ENCODE peak calls at places on chromosomes 7 and 10, in seven cellular contexts. One of them, this sample, is unnamed.

GRCh38 chr10:29841724-29842649 is 207.2 kb upstream of the SVIL start:
- DNase-seq in spleen: no peak
- DNase-seq in ascending aorta: peak
- DNase-seq in GM12878: no peak
- DNase-seq in ovary: peak
- DNase-seq in psoas muscle: peak
- DNase-seq in uterus: peak
- DNase-seq in this sample: peak

GRCh38 chr10:46002916-46003693 is 27.3 kb downstream of the NCOA4 start:
- DNase-seq in spleen: no peak
- DNase-seq in ovary: no peak
- DNase-seq in GM12878: no peak
- DNase-seq in uterus: no peak
- DNase-seq in psoas muscle: no peak
- DNase-seq in ascending aorta: no peak
- DNase-seq in this sample: no peak

GRCh38 chr10:94859086-94859485 is 79.4 kb upstream of the CYP2C9 start:
- DNase-seq in uterus: no peak
- DNase-seq in ovary: no peak
- DNase-seq in psoas muscle: no peak
- DNase-seq in GM12878: no peak
- DNase-seq in spleen: no peak
- DNase-seq in ascending aorta: no peak
- DNase-seq in this sample: no peak

GRCh38 chr10:48634198-48634983 is 29.5 kb upstream of the ARHGAP22 start:
- DNase-seq in GM12878: peak
- DNase-seq in psoas muscle: peak
- DNase-seq in ovary: no peak
- DNase-seq in uterus: no peak
- DNase-seq in ascending aorta: peak
- DNase-seq in spleen: peak
- DNase-seq in this sample: peak

GRCh38 chr7:67423058-67423457 is 426.4 kb downstream of the TYW1 start:
- DNase-seq in ascending aorta: no peak
- DNase-seq in uterus: no peak
- DNase-seq in GM12878: no peak
- DNase-seq in spleen: peak
- DNase-seq in psoas muscle: no peak
- DNase-seq in ovary: no peak
- DNase-seq in this sample: no peak

GRCh38 chr10:64209574-64209973 is 688.4 kb downstream of the REEP3 start:
- DNase-seq in uterus: no peak
- DNase-seq in GM12878: no peak
- DNase-seq in psoas muscle: no peak
- DNase-seq in spleen: no peak
- DNase-seq in ovary: no peak
- DNase-seq in ascending aorta: no peak
- DNase-seq in this sample: peak

GRCh38 chr7:33061282-33061928 is 1.2 kb downstream of the NT5C3A start:
- DNase-seq in ovary: no peak
- DNase-seq in spleen: no peak
- DNase-seq in uterus: no peak
- DNase-seq in ascending aorta: no peak
- DNase-seq in GM12878: no peak
- DNase-seq in psoas muscle: no peak
- DNase-seq in this sample: no peak

GRCh38 chr10:13219685-13220670 is 14.2 kb downstream of the UCMA start:
- DNase-seq in GM12878: peak
- DNase-seq in ascending aorta: peak
- DNase-seq in uterus: no peak
- DNase-seq in spleen: no peak
- DNase-seq in ovary: no peak
- DNase-seq in psoas muscle: peak
- DNase-seq in this sample: no peak

GRCh38 chr10:11810313-11810766 is 12.8 kb upstream of the PROSER2 start:
- DNase-seq in ascending aorta: no peak
- DNase-seq in psoas muscle: no peak
- DNase-seq in spleen: no peak
- DNase-seq in GM12878: no peak
- DNase-seq in ovary: no peak
- DNase-seq in uterus: no peak
- DNase-seq in this sample: no peak

GRCh38 chr10:110410329-110411046 is 87.2 kb upstream of the DUSP5 start:
- DNase-seq in spleen: no peak
- DNase-seq in uterus: peak
- DNase-seq in ovary: peak
- DNase-seq in GM12878: no peak
- DNase-seq in ascending aorta: peak
- DNase-seq in psoas muscle: no peak
- DNase-seq in this sample: peak

GRCh38 chr10:31602541-31603244 is 283.7 kb downstream of the ZEB1 start:
- DNase-seq in ovary: peak
- DNase-seq in ascending aorta: peak
- DNase-seq in uterus: peak
- DNase-seq in spleen: peak
- DNase-seq in GM12878: no peak
- DNase-seq in psoas muscle: peak
- DNase-seq in this sample: peak

GRCh38 chr10:43137701-43137970 is 609 bp upstream of the CSGALNACT2 start:
- DNase-seq in ovary: peak
- DNase-seq in psoas muscle: peak
- DNase-seq in spleen: peak
- DNase-seq in GM12878: no peak
- DNase-seq in uterus: peak
- DNase-seq in ascending aorta: no peak
- DNase-seq in this sample: no peak

GRCh38 chr7:106285801-106286492 is 1.2 kb upstream of the NAMPT start:
- DNase-seq in ovary: no peak
- DNase-seq in uterus: peak
- DNase-seq in psoas muscle: no peak
- DNase-seq in GM12878: peak
- DNase-seq in ascending aorta: no peak
- DNase-seq in spleen: no peak
- DNase-seq in this sample: no peak

GRCh38 chr7:1156782-1157535 is 3.0 kb downstream of the ZFAND2A start:
- DNase-seq in ovary: no peak
- DNase-seq in ascending aorta: no peak
- DNase-seq in spleen: no peak
- DNase-seq in psoas muscle: peak
- DNase-seq in uterus: no peak
- DNase-seq in GM12878: no peak
- DNase-seq in this sample: no peak

GRCh38 chr7:44184221-44184873 is 4.9 kb downstream of the GCK start:
- DNase-seq in ascending aorta: peak
- DNase-seq in spleen: no peak
- DNase-seq in uterus: no peak
- DNase-seq in ovary: no peak
- DNase-seq in GM12878: no peak
- DNase-seq in psoas muscle: no peak
- DNase-seq in this sample: peak

DNA sequence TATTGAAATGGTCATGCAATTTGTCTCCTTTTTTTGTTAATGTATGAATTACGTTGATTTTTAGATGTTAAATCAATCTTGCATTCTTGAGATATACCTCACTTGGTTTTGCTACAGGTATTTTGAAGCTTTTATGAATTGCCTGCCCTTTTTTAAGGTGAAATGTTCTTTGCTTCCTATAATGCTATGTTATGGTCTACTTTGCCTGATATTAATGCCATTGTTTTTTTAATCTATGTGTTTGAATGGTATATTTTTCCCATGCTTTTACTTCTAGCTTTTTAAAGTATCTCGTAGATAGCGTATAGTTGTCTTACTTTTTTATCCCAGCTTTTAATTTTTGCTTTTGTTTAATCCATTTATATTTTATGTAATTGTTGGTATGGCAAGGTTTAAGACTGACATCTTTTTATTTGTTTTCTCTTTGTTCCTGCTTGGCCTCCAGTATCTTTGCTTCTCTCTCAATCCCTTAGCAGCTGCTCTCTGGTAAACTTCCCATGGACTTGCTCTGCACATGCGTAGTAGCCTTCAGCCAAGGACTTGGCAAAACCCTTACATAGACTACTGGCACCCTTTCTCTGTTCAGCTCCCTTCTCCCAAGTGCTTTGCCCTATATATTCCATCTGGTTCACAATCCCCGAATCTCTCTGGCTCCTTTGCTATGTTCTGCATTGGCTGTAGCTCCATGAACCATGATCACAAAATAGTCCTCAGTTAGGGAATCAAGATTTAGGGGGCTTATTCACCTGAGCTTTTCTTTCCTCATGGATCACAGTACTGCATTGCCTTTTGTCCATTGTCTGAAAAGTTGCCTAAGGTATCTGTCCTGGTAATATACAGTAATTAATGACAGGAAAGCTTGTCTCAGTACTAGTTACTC is 8.4 kb downstream of the TRIM24 start:
- DNase-seq in GM12878: no peak
- DNase-seq in ovary: peak
- DNase-seq in ascending aorta: no peak
- DNase-seq in spleen: no peak
- DNase-seq in uterus: no peak
- DNase-seq in psoas muscle: no peak
- DNase-seq in this sample: no peak
- H3K4me3 ChIP-seq in GM12878: no peak
- H3K4me3 ChIP-seq in ovary: no peak
- H3K4me3 ChIP-seq in ascending aorta: no peak
- H3K4me3 ChIP-seq in spleen: no peak
- H3K4me3 ChIP-seq in uterus: no peak
- H3K4me3 ChIP-seq in psoas muscle: no peak
- H3K4me3 ChIP-seq in this sample: no peak

DNA sequence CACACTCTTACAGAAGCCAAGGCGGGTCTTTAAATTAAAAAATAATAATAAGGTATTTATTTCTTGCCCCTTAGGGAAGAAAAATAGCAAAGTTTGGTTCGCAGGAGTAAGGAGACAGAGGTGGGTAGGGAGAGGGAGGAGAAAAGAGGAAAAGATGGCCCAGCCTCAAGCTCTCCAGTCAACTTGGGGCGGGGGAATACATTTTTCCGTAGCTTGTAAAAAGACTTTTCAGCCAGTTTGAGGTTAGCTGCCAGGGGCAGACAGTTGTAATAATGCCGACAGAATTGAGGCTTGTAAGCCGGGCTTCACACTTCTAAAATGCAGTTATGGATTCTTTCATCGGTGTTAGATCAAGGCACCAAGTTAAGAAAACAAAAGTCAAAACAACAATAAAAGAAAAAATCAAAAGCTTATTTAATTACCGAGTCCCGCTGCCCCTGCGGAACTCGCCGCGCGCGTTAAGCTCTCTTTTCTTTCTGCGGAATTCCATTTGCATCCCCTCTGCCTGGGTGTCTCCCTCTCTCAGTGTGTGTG is 489 bp upstream of the EVX1 start:
- DNase-seq in GM12878: no peak
- DNase-seq in ascending aorta: no peak
- DNase-seq in spleen: no peak
- DNase-seq in uterus: no peak
- DNase-seq in ovary: no peak
- DNase-seq in psoas muscle: no peak
- DNase-seq in this sample: no peak
- H3K4me3 ChIP-seq in GM12878: no peak
- H3K4me3 ChIP-seq in ascending aorta: no peak
- H3K4me3 ChIP-seq in spleen: no peak
- H3K4me3 ChIP-seq in uterus: no peak
- H3K4me3 ChIP-seq in ovary: no peak
- H3K4me3 ChIP-seq in psoas muscle: peak
- H3K4me3 ChIP-seq in this sample: peak

GRCh38 chr10:77249901-77250459 is 387.6 kb downstream of the KCNMA1 start:
- DNase-seq in ovary: no peak
- DNase-seq in spleen: no peak
- DNase-seq in uterus: no peak
- DNase-seq in GM12878: no peak
- DNase-seq in ascending aorta: no peak
- DNase-seq in psoas muscle: no peak
- DNase-seq in this sample: no peak

GRCh38 chr10:77248104-77248503 is 389.5 kb downstream of the KCNMA1 start:
- DNase-seq in ascending aorta: no peak
- DNase-seq in GM12878: no peak
- DNase-seq in ovary: no peak
- DNase-seq in psoas muscle: no peak
- DNase-seq in uterus: no peak
- DNase-seq in spleen: no peak
- DNase-seq in this sample: no peak

GRCh38 chr10:77245953-77246352 is 391.7 kb downstream of the KCNMA1 start:
- DNase-seq in spleen: no peak
- DNase-seq in GM12878: no peak
- DNase-seq in psoas muscle: no peak
- DNase-seq in ovary: no peak
- DNase-seq in ascending aorta: no peak
- DNase-seq in uterus: no peak
- DNase-seq in this sample: peak

GRCh38 chr10:77244746-77245145 is 392.9 kb downstream of the KCNMA1 start:
- DNase-seq in psoas muscle: no peak
- DNase-seq in ovary: no peak
- DNase-seq in GM12878: no peak
- DNase-seq in ascending aorta: no peak
- DNase-seq in uterus: peak
- DNase-seq in spleen: no peak
- DNase-seq in this sample: no peak

DNA sequence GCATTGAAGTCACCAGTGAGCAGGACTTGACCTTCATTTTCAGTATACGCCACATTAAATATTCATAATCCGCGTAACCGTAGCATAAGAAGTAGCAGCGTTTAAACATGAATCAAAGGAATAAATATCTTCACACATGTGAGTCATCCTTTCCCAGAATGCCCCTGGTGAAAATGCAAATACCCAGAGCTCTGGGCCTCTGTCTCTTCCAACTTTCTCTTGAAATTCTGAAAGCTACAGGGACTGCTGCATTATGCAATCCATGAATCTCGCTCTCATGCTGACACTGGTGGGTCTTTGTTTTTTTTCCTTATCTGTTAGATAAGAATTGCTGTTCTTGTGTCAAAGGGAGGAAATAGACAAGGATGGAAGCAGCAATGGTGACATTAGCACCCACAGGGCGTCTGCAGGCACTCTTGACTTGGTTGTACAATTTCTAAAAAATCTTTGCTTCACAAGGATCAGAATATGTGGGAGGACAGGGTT is 390.5 kb downstream of the KCNMA1 start:
- DNase-seq in uterus: no peak
- DNase-seq in spleen: no peak
- DNase-seq in GM12878: no peak
- DNase-seq in psoas muscle: no peak
- DNase-seq in ascending aorta: peak
- DNase-seq in ovary: no peak
- DNase-seq in this sample: no peak
- H3K4me3 ChIP-seq in uterus: no peak
- H3K4me3 ChIP-seq in spleen: no peak
- H3K4me3 ChIP-seq in GM12878: no peak
- H3K4me3 ChIP-seq in psoas muscle: no peak
- H3K4me3 ChIP-seq in ascending aorta: no peak
- H3K4me3 ChIP-seq in ovary: no peak
- H3K4me3 ChIP-seq in this sample: no peak

DNA sequence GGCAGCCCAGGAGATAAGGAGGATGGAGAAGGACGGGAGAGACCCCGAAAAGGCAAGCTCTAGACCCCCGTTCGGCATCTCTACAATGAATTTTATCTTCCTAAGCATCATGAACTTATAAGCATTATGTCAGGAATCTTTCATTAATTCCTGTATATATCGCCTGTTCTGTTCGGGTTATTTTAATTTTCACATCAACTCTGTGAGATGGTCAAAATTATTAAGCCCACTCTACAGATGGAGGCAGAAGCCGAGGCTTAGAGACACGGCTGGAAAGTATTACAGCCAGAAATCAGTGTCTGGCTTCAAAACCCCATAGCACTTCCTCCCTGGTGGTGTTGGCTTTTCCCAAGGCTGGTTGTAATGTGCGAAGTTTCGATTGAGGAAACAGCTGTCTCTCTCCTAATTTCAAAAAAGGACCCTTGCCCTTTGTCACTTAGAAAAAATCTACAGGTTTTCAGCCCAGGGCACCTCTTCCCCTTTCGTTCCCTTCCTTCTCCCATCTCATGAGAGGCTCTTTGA is 1.5 kb upstream of the GRM8 start:
- DNase-seq in ascending aorta: no peak
- DNase-seq in spleen: no peak
- DNase-seq in ovary: no peak
- DNase-seq in psoas muscle: no peak
- DNase-seq in uterus: no peak
- DNase-seq in GM12878: no peak
- DNase-seq in this sample: no peak
- H3K4me3 ChIP-seq in ascending aorta: no peak
- H3K4me3 ChIP-seq in spleen: peak
- H3K4me3 ChIP-seq in ovary: no peak
- H3K4me3 ChIP-seq in psoas muscle: peak
- H3K4me3 ChIP-seq in uterus: no peak
- H3K4me3 ChIP-seq in GM12878: no peak
- H3K4me3 ChIP-seq in this sample: peak